ENCODE peak calls at places on chromosomes 1 and 21, in eight cellular contexts. One of them, this sample, is unnamed.

GRCh38 chr1:116012716-116013115 is 36.4 kb downstream of the SLC22A15 start:
- DNase-seq in GM23338: no peak
- DNase-seq in HCT116: no peak
- DNase-seq in SK-N-SH: no peak
- DNase-seq in neural progenitor cell: no peak
- DNase-seq in OCI-LY7: no peak
- DNase-seq in hepatocyte: no peak
- DNase-seq in MM.1S: no peak
- DNase-seq in this sample: no peak

GRCh38 chr1:220575718-220576497 is 48.0 kb downstream of the MARK1 start:
- DNase-seq in GM23338: no peak
- DNase-seq in HCT116: no peak
- DNase-seq in SK-N-SH: no peak
- DNase-seq in neural progenitor cell: no peak
- DNase-seq in OCI-LY7: no peak
- DNase-seq in hepatocyte: no peak
- DNase-seq in MM.1S: no peak
- DNase-seq in this sample: no peak

GRCh38 chr1:201531551-201532425 is 7.1 kb upstream of the NAV1 start:
- DNase-seq in GM23338: peak
- DNase-seq in HCT116: no peak
- DNase-seq in SK-N-SH: peak
- DNase-seq in neural progenitor cell: peak
- DNase-seq in OCI-LY7: no peak
- DNase-seq in hepatocyte: no peak
- DNase-seq in MM.1S: no peak
- DNase-seq in this sample: peak

GRCh38 chr1:166166400-166166699 is 451 bp downstream of the FAM78B start:
- DNase-seq in GM23338: no peak
- DNase-seq in HCT116: no peak
- DNase-seq in SK-N-SH: no peak
- DNase-seq in neural progenitor cell: peak
- DNase-seq in OCI-LY7: no peak
- DNase-seq in hepatocyte: no peak
- DNase-seq in MM.1S: no peak
- DNase-seq in this sample: no peak

GRCh38 chr21:42475526-42476492 is 20.2 kb downstream of the RSPH1 start:
- DNase-seq in GM23338: no peak
- DNase-seq in HCT116: no peak
- DNase-seq in SK-N-SH: no peak
- DNase-seq in neural progenitor cell: no peak
- DNase-seq in OCI-LY7: no peak
- DNase-seq in hepatocyte: no peak
- DNase-seq in MM.1S: no peak
- DNase-seq in this sample: no peak

GRCh38 chr1:146012703-146013565 is 8.6 kb downstream of the HJV start:
- DNase-seq in GM23338: peak
- DNase-seq in HCT116: peak
- DNase-seq in SK-N-SH: peak
- DNase-seq in neural progenitor cell: peak
- DNase-seq in OCI-LY7: peak
- DNase-seq in hepatocyte: peak
- DNase-seq in MM.1S: peak
- DNase-seq in this sample: peak

GRCh38 chr21:32285476-32285875 is 6.6 kb upstream of the MIS18A start:
- DNase-seq in GM23338: no peak
- DNase-seq in HCT116: no peak
- DNase-seq in SK-N-SH: no peak
- DNase-seq in neural progenitor cell: no peak
- DNase-seq in OCI-LY7: no peak
- DNase-seq in hepatocyte: no peak
- DNase-seq in MM.1S: no peak
- DNase-seq in this sample: no peak

GRCh38 chr1:18047122-18047521 is 60.5 kb upstream of the IGSF21 start:
- DNase-seq in GM23338: no peak
- DNase-seq in HCT116: no peak
- DNase-seq in SK-N-SH: no peak
- DNase-seq in neural progenitor cell: no peak
- DNase-seq in OCI-LY7: no peak
- DNase-seq in hepatocyte: no peak
- DNase-seq in MM.1S: no peak
- DNase-seq in this sample: no peak

GRCh38 chr1:207847116-207847515 is 63.8 kb downstream of the CD34 start:
- DNase-seq in GM23338: no peak
- DNase-seq in HCT116: no peak
- DNase-seq in SK-N-SH: no peak
- DNase-seq in neural progenitor cell: no peak
- DNase-seq in OCI-LY7: no peak
- DNase-seq in hepatocyte: no peak
- DNase-seq in MM.1S: no peak
- DNase-seq in this sample: no peak

GRCh38 chr1:204950353-204951001 is 79.8 kb downstream of the NFASC start:
- DNase-seq in GM23338: no peak
- DNase-seq in HCT116: no peak
- DNase-seq in SK-N-SH: no peak
- DNase-seq in neural progenitor cell: peak
- DNase-seq in OCI-LY7: no peak
- DNase-seq in hepatocyte: no peak
- DNase-seq in MM.1S: no peak
- DNase-seq in this sample: no peak

GRCh38 chr1:156143765-156144489 is 9.5 kb upstream of the SEMA4A start:
- DNase-seq in GM23338: no peak
- DNase-seq in HCT116: no peak
- DNase-seq in SK-N-SH: no peak
- DNase-seq in neural progenitor cell: no peak
- DNase-seq in OCI-LY7: no peak
- DNase-seq in hepatocyte: no peak
- DNase-seq in MM.1S: no peak
- DNase-seq in this sample: peak

GRCh38 chr1:236064674-236065508 is at the start of gene NID1:
- DNase-seq in GM23338: peak
- DNase-seq in HCT116: no peak
- DNase-seq in SK-N-SH: peak
- DNase-seq in neural progenitor cell: peak
- DNase-seq in OCI-LY7: no peak
- DNase-seq in hepatocyte: peak
- DNase-seq in MM.1S: no peak
- DNase-seq in this sample: peak

GRCh38 chr21:37220433-37220980 is 46.6 kb downstream of the VPS26C start:
- DNase-seq in GM23338: peak
- DNase-seq in HCT116: no peak
- DNase-seq in SK-N-SH: peak
- DNase-seq in neural progenitor cell: no peak
- DNase-seq in OCI-LY7: no peak
- DNase-seq in hepatocyte: no peak
- DNase-seq in MM.1S: peak
- DNase-seq in this sample: peak

GRCh38 chr1:202915146-202915545 is 11.9 kb downstream of the KLHL12 start:
- DNase-seq in GM23338: no peak
- DNase-seq in HCT116: no peak
- DNase-seq in SK-N-SH: no peak
- DNase-seq in neural progenitor cell: no peak
- DNase-seq in OCI-LY7: no peak
- DNase-seq in hepatocyte: no peak
- DNase-seq in MM.1S: no peak
- DNase-seq in this sample: no peak

GRCh38 chr21:40531016-40531415 is 315.9 kb downstream of the DSCAM start:
- DNase-seq in GM23338: no peak
- DNase-seq in HCT116: no peak
- DNase-seq in SK-N-SH: no peak
- DNase-seq in neural progenitor cell: no peak
- DNase-seq in OCI-LY7: no peak
- DNase-seq in hepatocyte: no peak
- DNase-seq in MM.1S: no peak
- DNase-seq in this sample: no peak

GRCh38 chr1:214551436-214552173 is at the start of gene PTPN14:
- DNase-seq in GM23338: peak
- DNase-seq in HCT116: peak
- DNase-seq in SK-N-SH: peak
- DNase-seq in neural progenitor cell: peak
- DNase-seq in OCI-LY7: no peak
- DNase-seq in hepatocyte: peak
- DNase-seq in MM.1S: no peak
- DNase-seq in this sample: peak

GRCh38 chr1:33047839-33048305 is 11.2 kb upstream of the AK2 start:
- DNase-seq in GM23338: no peak
- DNase-seq in HCT116: no peak
- DNase-seq in SK-N-SH: no peak
- DNase-seq in neural progenitor cell: no peak
- DNase-seq in OCI-LY7: no peak
- DNase-seq in hepatocyte: no peak
- DNase-seq in MM.1S: no peak
- DNase-seq in this sample: peak

GRCh38 chr1:24963099-24963872 is 33.2 kb upstream of the RUNX3 start:
- DNase-seq in GM23338: no peak
- DNase-seq in HCT116: no peak
- DNase-seq in SK-N-SH: no peak
- DNase-seq in neural progenitor cell: no peak
- DNase-seq in OCI-LY7: peak
- DNase-seq in hepatocyte: no peak
- DNase-seq in MM.1S: no peak
- DNase-seq in this sample: no peak

GRCh38 chr1:84159533-84160240 is 15.6 kb downstream of the PRKACB start:
- DNase-seq in GM23338: no peak
- DNase-seq in HCT116: no peak
- DNase-seq in SK-N-SH: no peak
- DNase-seq in neural progenitor cell: no peak
- DNase-seq in OCI-LY7: no peak
- DNase-seq in hepatocyte: no peak
- DNase-seq in MM.1S: no peak
- DNase-seq in this sample: no peak

GRCh38 chr1:46406881-46407608 is 12.9 kb downstream of the FAAH start:
- DNase-seq in GM23338: peak
- DNase-seq in HCT116: no peak
- DNase-seq in SK-N-SH: peak
- DNase-seq in neural progenitor cell: peak
- DNase-seq in OCI-LY7: no peak
- DNase-seq in hepatocyte: no peak
- DNase-seq in MM.1S: no peak
- DNase-seq in this sample: peak

GRCh38 chr1:182603646-182604127 is 502 bp downstream of the RGS16 start:
- DNase-seq in GM23338: peak
- DNase-seq in HCT116: no peak
- DNase-seq in SK-N-SH: peak
- DNase-seq in neural progenitor cell: peak
- DNase-seq in OCI-LY7: peak
- DNase-seq in hepatocyte: peak
- DNase-seq in MM.1S: peak
- DNase-seq in this sample: peak

DNA sequence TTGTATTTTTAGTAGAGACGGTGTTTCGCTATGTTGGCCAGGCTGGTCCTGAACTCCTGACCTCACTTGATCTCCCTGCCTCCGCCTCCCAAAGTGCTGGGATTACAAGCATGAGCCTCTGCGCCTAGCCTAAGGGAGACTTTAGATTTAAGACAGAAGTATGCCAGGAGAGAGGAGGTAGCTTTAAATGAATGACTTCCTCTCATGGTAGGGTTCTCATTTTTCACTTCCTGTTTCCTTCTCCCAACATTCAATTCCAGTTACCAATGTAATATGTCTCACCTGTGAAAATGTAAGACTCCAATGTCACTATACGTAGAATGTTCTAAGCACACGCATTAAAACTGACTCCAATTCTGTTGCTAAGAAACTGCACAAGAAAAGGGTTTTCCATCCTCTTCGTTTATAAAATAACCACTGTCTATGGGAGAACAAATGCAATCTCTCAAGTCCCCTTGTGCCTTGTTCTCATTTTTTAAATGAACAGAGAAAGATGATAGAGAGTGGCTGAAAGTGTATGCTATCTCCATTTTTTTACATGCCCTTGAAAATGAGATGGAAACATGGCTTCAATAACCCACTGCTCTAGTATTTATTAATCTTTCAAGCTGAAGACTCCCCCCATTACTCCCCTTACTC is 140.0 kb downstream of the SLC45A1 start:
- DNase-seq in GM23338: no peak
- DNase-seq in HCT116: no peak
- DNase-seq in SK-N-SH: no peak
- DNase-seq in neural progenitor cell: no peak
- DNase-seq in OCI-LY7: peak
- DNase-seq in hepatocyte: no peak
- DNase-seq in MM.1S: no peak
- DNase-seq in this sample: no peak
- TF ChIP-seq EZH2phosphoT487 in GM23338: no peak
- TF ChIP-seq EZH2phosphoT487 in HCT116: no peak
- TF ChIP-seq EZH2phosphoT487 in SK-N-SH: no peak
- TF ChIP-seq EZH2phosphoT487 in neural progenitor cell: no peak
- TF ChIP-seq EZH2phosphoT487 in OCI-LY7: no peak
- TF ChIP-seq EZH2phosphoT487 in hepatocyte: no peak
- TF ChIP-seq EZH2phosphoT487 in MM.1S: no peak
- TF ChIP-seq EZH2phosphoT487 in this sample: no peak

GRCh38 chr1:77412069-77412793 is 130.4 kb downstream of the AK5 start:
- DNase-seq in GM23338: no peak
- DNase-seq in HCT116: no peak
- DNase-seq in SK-N-SH: no peak
- DNase-seq in neural progenitor cell: no peak
- DNase-seq in OCI-LY7: peak
- DNase-seq in hepatocyte: no peak
- DNase-seq in MM.1S: no peak
- DNase-seq in this sample: peak
- TF ChIP-seq EZH2phosphoT487 in GM23338: no peak
- TF ChIP-seq EZH2phosphoT487 in HCT116: no peak
- TF ChIP-seq EZH2phosphoT487 in SK-N-SH: no peak
- TF ChIP-seq EZH2phosphoT487 in neural progenitor cell: no peak
- TF ChIP-seq EZH2phosphoT487 in OCI-LY7: no peak
- TF ChIP-seq EZH2phosphoT487 in hepatocyte: no peak
- TF ChIP-seq EZH2phosphoT487 in MM.1S: no peak
- TF ChIP-seq EZH2phosphoT487 in this sample: no peak

GRCh38 chr1:56897150-56898004 is 42.8 kb downstream of the C8A start:
- DNase-seq in GM23338: no peak
- DNase-seq in HCT116: no peak
- DNase-seq in SK-N-SH: no peak
- DNase-seq in neural progenitor cell: no peak
- DNase-seq in OCI-LY7: no peak
- DNase-seq in hepatocyte: no peak
- DNase-seq in MM.1S: no peak
- DNase-seq in this sample: no peak
- TF ChIP-seq EZH2phosphoT487 in GM23338: no peak
- TF ChIP-seq EZH2phosphoT487 in HCT116: no peak
- TF ChIP-seq EZH2phosphoT487 in SK-N-SH: no peak
- TF ChIP-seq EZH2phosphoT487 in neural progenitor cell: no peak
- TF ChIP-seq EZH2phosphoT487 in OCI-LY7: no peak
- TF ChIP-seq EZH2phosphoT487 in hepatocyte: no peak
- TF ChIP-seq EZH2phosphoT487 in MM.1S: no peak
- TF ChIP-seq EZH2phosphoT487 in this sample: no peak

DNA sequence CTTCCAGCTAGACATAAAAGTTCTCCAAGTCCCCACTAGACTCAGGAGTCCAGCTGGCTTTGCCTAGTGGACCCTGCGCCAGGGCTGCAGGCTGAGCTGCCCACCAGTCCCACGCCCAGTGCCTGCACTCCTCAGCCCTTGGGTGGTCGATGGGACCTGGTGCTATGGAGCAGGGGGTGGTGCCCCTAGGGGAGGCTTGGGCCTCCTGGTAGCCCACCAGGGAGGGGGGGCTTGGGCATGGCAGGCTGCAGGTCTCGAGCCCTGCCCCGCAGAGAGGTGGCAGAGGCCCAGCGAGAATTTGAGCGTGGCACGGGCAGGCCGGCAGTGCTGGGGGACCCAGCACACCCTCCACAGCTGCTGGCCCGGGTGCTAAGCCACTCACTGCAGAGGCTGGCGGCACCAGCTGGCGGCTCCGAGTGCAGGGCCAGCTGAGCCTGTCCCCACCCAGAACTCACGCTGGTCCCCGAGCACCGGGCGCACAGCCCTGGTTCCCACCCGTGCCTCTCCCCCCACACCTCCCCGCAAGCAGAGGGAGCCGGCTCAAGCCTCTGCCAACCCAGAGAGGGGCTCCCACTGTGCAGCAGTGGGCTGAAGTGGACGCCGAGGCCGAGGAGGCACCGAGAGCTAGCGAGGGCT is 30.2 kb upstream of the GBP5 start:
- DNase-seq in GM23338: no peak
- DNase-seq in HCT116: no peak
- DNase-seq in SK-N-SH: no peak
- DNase-seq in neural progenitor cell: no peak
- DNase-seq in OCI-LY7: no peak
- DNase-seq in hepatocyte: no peak
- DNase-seq in MM.1S: no peak
- DNase-seq in this sample: no peak
- TF ChIP-seq EZH2phosphoT487 in GM23338: no peak
- TF ChIP-seq EZH2phosphoT487 in HCT116: no peak
- TF ChIP-seq EZH2phosphoT487 in SK-N-SH: no peak
- TF ChIP-seq EZH2phosphoT487 in neural progenitor cell: no peak
- TF ChIP-seq EZH2phosphoT487 in OCI-LY7: no peak
- TF ChIP-seq EZH2phosphoT487 in hepatocyte: no peak
- TF ChIP-seq EZH2phosphoT487 in MM.1S: no peak
- TF ChIP-seq EZH2phosphoT487 in this sample: no peak

This sample was measured in GM23248.